ENCODE peak calls at places on chromosomes 13 and 19, in seven cellular contexts. One of them, this sample, is unnamed.
A peak's percentile ranks its signal among the peaks of the same experiment; 100 is the strongest.

GRCh38 chr19:6047741-6048231 is 62.5 kb downstream of the RFX2 start:
- DNase-seq in mucosa of descending colon: no peak
- DNase-seq in PC-3: peak; percentile 80
- DNase-seq in ascending aorta: no peak
- DNase-seq in mammary epithelial cell: no peak
- DNase-seq in CD8-positive, alpha-beta T cell: no peak
- DNase-seq in Peyer's patch: peak; percentile 42
- DNase-seq in this sample: peak; percentile 33

GRCh38 chr13:32048816-32049215 is 17.2 kb downstream of the FRY start:
- DNase-seq in mucosa of descending colon: no peak
- DNase-seq in PC-3: peak; percentile 52
- DNase-seq in ascending aorta: no peak
- DNase-seq in mammary epithelial cell: no peak
- DNase-seq in CD8-positive, alpha-beta T cell: no peak
- DNase-seq in Peyer's patch: no peak
- DNase-seq in this sample: no peak

GRCh38 chr13:26831336-26831908 is 70.8 kb upstream of the GPR12 start:
- DNase-seq in mucosa of descending colon: no peak
- DNase-seq in PC-3: no peak
- DNase-seq in ascending aorta: peak; percentile 41
- DNase-seq in mammary epithelial cell: no peak
- DNase-seq in CD8-positive, alpha-beta T cell: no peak
- DNase-seq in Peyer's patch: no peak
- DNase-seq in this sample: no peak

GRCh38 chr13:78602561-78603239 is 652 bp downstream of the POU4F1 start:
- DNase-seq in mucosa of descending colon: no peak
- DNase-seq in PC-3: no peak
- DNase-seq in ascending aorta: no peak
- DNase-seq in mammary epithelial cell: no peak
- DNase-seq in CD8-positive, alpha-beta T cell: no peak
- DNase-seq in Peyer's patch: no peak
- DNase-seq in this sample: no peak

GRCh38 chr19:8005534-8006256 is at the start of gene ELAVL1:
- DNase-seq in mucosa of descending colon: peak; percentile 91
- DNase-seq in PC-3: peak; percentile 97
- DNase-seq in ascending aorta: peak; percentile 92
- DNase-seq in mammary epithelial cell: peak; percentile 90
- DNase-seq in CD8-positive, alpha-beta T cell: peak; percentile 92
- DNase-seq in Peyer's patch: peak; percentile 95
- DNase-seq in this sample: peak; percentile 96

GRCh38 chr13:110869805-110870706 is 44.8 kb downstream of the ANKRD10 start:
- DNase-seq in mucosa of descending colon: peak; percentile 80
- DNase-seq in PC-3: peak; percentile 98
- DNase-seq in ascending aorta: peak; percentile 100
- DNase-seq in mammary epithelial cell: peak; percentile 100
- DNase-seq in CD8-positive, alpha-beta T cell: no peak
- DNase-seq in Peyer's patch: peak; percentile 78
- DNase-seq in this sample: peak; percentile 99

GRCh38 chr19:42919757-42920079 is 2.0 kb upstream of the PSG6 start:
- DNase-seq in mucosa of descending colon: no peak
- DNase-seq in PC-3: no peak
- DNase-seq in ascending aorta: no peak
- DNase-seq in mammary epithelial cell: no peak
- DNase-seq in CD8-positive, alpha-beta T cell: no peak
- DNase-seq in Peyer's patch: no peak
- DNase-seq in this sample: no peak

GRCh38 chr19:16521715-16522289 is 20.4 kb downstream of the CHERP start:
- DNase-seq in mucosa of descending colon: no peak
- DNase-seq in PC-3: no peak
- DNase-seq in ascending aorta: no peak
- DNase-seq in mammary epithelial cell: no peak
- DNase-seq in CD8-positive, alpha-beta T cell: no peak
- DNase-seq in Peyer's patch: no peak
- DNase-seq in this sample: no peak

GRCh38 chr13:109345433-109345941 is 440.9 kb downstream of the IRS2 start:
- DNase-seq in mucosa of descending colon: no peak
- DNase-seq in PC-3: peak; percentile 37
- DNase-seq in ascending aorta: no peak
- DNase-seq in mammary epithelial cell: peak; percentile 72
- DNase-seq in CD8-positive, alpha-beta T cell: no peak
- DNase-seq in Peyer's patch: no peak
- DNase-seq in this sample: no peak

GRCh38 chr13:106678646-106679045 is 110.7 kb upstream of the ARGLU1 start:
- DNase-seq in mucosa of descending colon: no peak
- DNase-seq in PC-3: no peak
- DNase-seq in ascending aorta: no peak
- DNase-seq in mammary epithelial cell: no peak
- DNase-seq in CD8-positive, alpha-beta T cell: no peak
- DNase-seq in Peyer's patch: no peak
- DNase-seq in this sample: no peak

GRCh38 chr19:45368737-45369340 is 1.5 kb downstream of the ERCC2 start:
- DNase-seq in mucosa of descending colon: peak; percentile 42
- DNase-seq in PC-3: peak; percentile 24
- DNase-seq in ascending aorta: no peak
- DNase-seq in mammary epithelial cell: no peak
- DNase-seq in CD8-positive, alpha-beta T cell: no peak
- DNase-seq in Peyer's patch: no peak
- DNase-seq in this sample: no peak

GRCh38 chr13:80038371-80038770 is 302.6 kb downstream of the SPRY2 start:
- DNase-seq in mucosa of descending colon: no peak
- DNase-seq in PC-3: no peak
- DNase-seq in ascending aorta: no peak
- DNase-seq in mammary epithelial cell: no peak
- DNase-seq in CD8-positive, alpha-beta T cell: no peak
- DNase-seq in Peyer's patch: no peak
- DNase-seq in this sample: no peak

GRCh38 chr19:18599485-18599884 is 7.1 kb downstream of the CRLF1 start:
- DNase-seq in mucosa of descending colon: peak; percentile 49
- DNase-seq in PC-3: no peak
- DNase-seq in ascending aorta: no peak
- DNase-seq in mammary epithelial cell: no peak
- DNase-seq in CD8-positive, alpha-beta T cell: no peak
- DNase-seq in Peyer's patch: no peak
- DNase-seq in this sample: no peak

GRCh38 chr19:18594824-18595373 is 6.3 kb downstream of the REX1BD start:
- DNase-seq in mucosa of descending colon: peak; percentile 50
- DNase-seq in PC-3: no peak
- DNase-seq in ascending aorta: no peak
- DNase-seq in mammary epithelial cell: no peak
- DNase-seq in CD8-positive, alpha-beta T cell: no peak
- DNase-seq in Peyer's patch: no peak
- DNase-seq in this sample: no peak

GRCh38 chr19:18597809-18598660 is 8.6 kb downstream of the CRLF1 start:
- DNase-seq in mucosa of descending colon: peak; percentile 44
- DNase-seq in PC-3: no peak
- DNase-seq in ascending aorta: no peak
- DNase-seq in mammary epithelial cell: no peak
- DNase-seq in CD8-positive, alpha-beta T cell: no peak
- DNase-seq in Peyer's patch: no peak
- DNase-seq in this sample: no peak

GRCh38 chr19:18594096-18594823 is 5.7 kb downstream of the REX1BD start:
- DNase-seq in mucosa of descending colon: peak; percentile 80
- DNase-seq in PC-3: peak; percentile 87
- DNase-seq in ascending aorta: peak; percentile 87
- DNase-seq in mammary epithelial cell: peak; percentile 62
- DNase-seq in CD8-positive, alpha-beta T cell: peak; percentile 85
- DNase-seq in Peyer's patch: peak; percentile 87
- DNase-seq in this sample: peak; percentile 78

GRCh38 chr19:18596752-18597157 is 8.2 kb downstream of the REX1BD start:
- DNase-seq in mucosa of descending colon: peak; percentile 66
- DNase-seq in PC-3: peak; percentile 61
- DNase-seq in ascending aorta: no peak
- DNase-seq in mammary epithelial cell: no peak
- DNase-seq in CD8-positive, alpha-beta T cell: no peak
- DNase-seq in Peyer's patch: peak; percentile 74
- DNase-seq in this sample: peak; percentile 48
- H3K9me3 ChIP-seq in mucosa of descending colon: no peaks in the 10 kb centered on the region
- H3K9me3 ChIP-seq in PC-3: no peaks in the 10 kb centered on the region
- H3K9me3 ChIP-seq in ascending aorta: no peaks in the 10 kb centered on the region
- H3K9me3 ChIP-seq in mammary epithelial cell: no peaks in the 10 kb centered on the region
- H3K9me3 ChIP-seq in CD8-positive, alpha-beta T cell: no peaks in the 10 kb centered on the region
- H3K9me3 ChIP-seq in Peyer's patch: no peaks in the 10 kb centered on the region
- H3K9me3 ChIP-seq in this sample: no peaks in the 10 kb centered on the region

DNA sequence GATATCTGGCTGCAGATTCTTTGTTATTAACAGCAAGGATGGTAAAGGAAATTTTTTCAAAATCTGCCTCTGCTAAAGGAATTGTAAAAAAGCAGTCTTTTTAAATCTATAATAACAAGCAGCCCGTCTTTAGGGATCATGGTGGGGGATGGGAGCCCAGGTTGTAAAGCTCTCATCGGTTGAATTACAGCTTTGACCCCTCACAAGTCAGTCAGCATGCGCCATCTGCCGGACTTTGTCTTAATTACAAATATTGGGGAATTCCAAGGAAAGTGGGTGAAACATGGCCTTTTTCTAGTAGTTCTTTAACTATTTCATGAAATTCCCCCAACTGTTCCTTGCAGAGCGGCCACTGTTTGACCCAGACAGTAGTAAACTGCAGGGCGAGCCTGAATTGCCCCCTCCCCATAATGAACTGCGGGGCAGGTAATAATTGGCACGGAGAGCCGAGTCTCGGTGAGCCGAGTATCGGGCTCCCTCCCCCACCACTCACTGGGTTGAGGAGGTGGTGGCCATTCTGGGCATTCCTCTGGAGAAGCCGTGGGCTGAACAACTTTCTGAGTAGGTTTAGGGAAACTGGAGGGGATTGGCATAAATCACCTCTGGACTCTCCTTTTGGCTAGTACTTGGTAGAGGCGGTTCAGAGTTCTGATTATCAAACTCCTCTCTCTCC is 11.6 kb downstream of the ZNF578 start:
- DNase-seq in mucosa of descending colon: no peak
- DNase-seq in PC-3: no peak
- DNase-seq in ascending aorta: no peak
- DNase-seq in mammary epithelial cell: no peak
- DNase-seq in CD8-positive, alpha-beta T cell: no peak
- DNase-seq in Peyer's patch: no peak
- DNase-seq in this sample: no peak
- H3K9me3 ChIP-seq in mucosa of descending colon: peaks cover 100% of the 10 kb centered on the region
- H3K9me3 ChIP-seq in PC-3: peaks cover 87% of the 10 kb centered on the region
- H3K9me3 ChIP-seq in ascending aorta: peaks cover 63% of the 10 kb centered on the region
- H3K9me3 ChIP-seq in mammary epithelial cell: peaks cover 33% of the 10 kb centered on the region
- H3K9me3 ChIP-seq in CD8-positive, alpha-beta T cell: peaks cover 28% of the 10 kb centered on the region
- H3K9me3 ChIP-seq in Peyer's patch: peaks cover 5% of the 10 kb centered on the region
- H3K9me3 ChIP-seq in this sample: peaks cover 35% of the 10 kb centered on the region

DNA sequence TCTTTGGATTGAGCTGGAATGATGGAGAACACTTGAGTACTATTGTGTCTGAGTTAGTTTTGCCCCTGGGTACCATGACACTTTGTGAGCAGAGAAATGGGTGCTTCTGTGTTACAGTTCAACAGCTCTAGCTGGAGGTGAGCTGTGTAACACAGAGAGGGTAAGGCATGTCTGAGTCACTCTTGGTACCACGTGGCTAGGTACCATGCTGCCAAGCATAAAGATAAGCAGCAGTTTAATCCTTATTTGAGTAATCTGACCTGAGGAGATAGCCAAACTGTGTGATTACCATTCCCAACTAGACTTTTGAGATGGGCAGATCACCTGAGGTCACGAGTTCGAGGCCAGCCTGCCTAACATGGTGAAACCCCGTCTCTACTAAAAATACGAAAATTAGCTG is 122.0 kb downstream of the OLFM4 start:
- DNase-seq in mucosa of descending colon: no peak
- DNase-seq in PC-3: no peak
- DNase-seq in ascending aorta: no peak
- DNase-seq in mammary epithelial cell: no peak
- DNase-seq in CD8-positive, alpha-beta T cell: no peak
- DNase-seq in Peyer's patch: no peak
- DNase-seq in this sample: no peak
- H3K9me3 ChIP-seq in mucosa of descending colon: no peaks in the 10 kb centered on the region
- H3K9me3 ChIP-seq in PC-3: no peaks in the 10 kb centered on the region
- H3K9me3 ChIP-seq in ascending aorta: no peaks in the 10 kb centered on the region
- H3K9me3 ChIP-seq in mammary epithelial cell: no peaks in the 10 kb centered on the region
- H3K9me3 ChIP-seq in CD8-positive, alpha-beta T cell: no peaks in the 10 kb centered on the region
- H3K9me3 ChIP-seq in Peyer's patch: no peaks in the 10 kb centered on the region
- H3K9me3 ChIP-seq in this sample: no peaks in the 10 kb centered on the region

GRCh38 chr19:40511487-40511886 is 44.7 kb downstream of the SPTBN4 start:
- DNase-seq in mucosa of descending colon: no peak
- DNase-seq in PC-3: no peak
- DNase-seq in ascending aorta: no peak
- DNase-seq in mammary epithelial cell: no peak
- DNase-seq in CD8-positive, alpha-beta T cell: no peak
- DNase-seq in Peyer's patch: no peak
- DNase-seq in this sample: no peak

GRCh38 chr19:40508739-40509260 is 42.0 kb downstream of the SPTBN4 start:
- DNase-seq in mucosa of descending colon: no peak
- DNase-seq in PC-3: no peak
- DNase-seq in ascending aorta: no peak
- DNase-seq in mammary epithelial cell: no peak
- DNase-seq in CD8-positive, alpha-beta T cell: no peak
- DNase-seq in Peyer's patch: no peak
- DNase-seq in this sample: no peak

GRCh38 chr19:40510526-40511115 is 43.8 kb downstream of the SPTBN4 start:
- DNase-seq in mucosa of descending colon: no peak
- DNase-seq in PC-3: no peak
- DNase-seq in ascending aorta: no peak
- DNase-seq in mammary epithelial cell: no peak
- DNase-seq in CD8-positive, alpha-beta T cell: no peak
- DNase-seq in Peyer's patch: no peak
- DNase-seq in this sample: peak; percentile 24

GRCh38 chr19:40506099-40506498 is 39.3 kb downstream of the SPTBN4 start:
- DNase-seq in mucosa of descending colon: no peak
- DNase-seq in PC-3: no peak
- DNase-seq in ascending aorta: no peak
- DNase-seq in mammary epithelial cell: no peak
- DNase-seq in CD8-positive, alpha-beta T cell: no peak
- DNase-seq in Peyer's patch: no peak
- DNase-seq in this sample: no peak

GRCh38 chr19:40507892-40508291 is 41.1 kb downstream of the SPTBN4 start:
- DNase-seq in mucosa of descending colon: no peak
- DNase-seq in PC-3: no peak
- DNase-seq in ascending aorta: no peak
- DNase-seq in mammary epithelial cell: no peak
- DNase-seq in CD8-positive, alpha-beta T cell: no peak
- DNase-seq in Peyer's patch: no peak
- DNase-seq in this sample: no peak
- H3K9me3 ChIP-seq in mucosa of descending colon: no peaks in the 10 kb centered on the region
- H3K9me3 ChIP-seq in PC-3: no peaks in the 10 kb centered on the region
- H3K9me3 ChIP-seq in ascending aorta: no peaks in the 10 kb centered on the region
- H3K9me3 ChIP-seq in mammary epithelial cell: no peaks in the 10 kb centered on the region
- H3K9me3 ChIP-seq in CD8-positive, alpha-beta T cell: no peaks in the 10 kb centered on the region
- H3K9me3 ChIP-seq in Peyer's patch: no peaks in the 10 kb centered on the region
- H3K9me3 ChIP-seq in this sample: no peaks in the 10 kb centered on the region

GRCh38 chr19:37699057-37699456 is 20.5 kb downstream of the ZNF607 start:
- DNase-seq in mucosa of descending colon: no peak
- DNase-seq in PC-3: no peak
- DNase-seq in ascending aorta: no peak
- DNase-seq in mammary epithelial cell: no peak
- DNase-seq in CD8-positive, alpha-beta T cell: no peak
- DNase-seq in Peyer's patch: no peak
- DNase-seq in this sample: no peak
- H3K9me3 ChIP-seq in mucosa of descending colon: peaks cover 2% of the 10 kb centered on the region
- H3K9me3 ChIP-seq in PC-3: peaks cover 21% of the 10 kb centered on the region
- H3K9me3 ChIP-seq in ascending aorta: no peaks in the 10 kb centered on the region
- H3K9me3 ChIP-seq in mammary epithelial cell: peaks cover 30% of the 10 kb centered on the region
- H3K9me3 ChIP-seq in CD8-positive, alpha-beta T cell: peaks cover 15% of the 10 kb centered on the region
- H3K9me3 ChIP-seq in Peyer's patch: no peaks in the 10 kb centered on the region
- H3K9me3 ChIP-seq in this sample: peaks cover 16% of the 10 kb centered on the region

GRCh38 chr19:52613299-52613906 is 24.8 kb downstream of the ZNF83 start:
- DNase-seq in mucosa of descending colon: no peak
- DNase-seq in PC-3: no peak
- DNase-seq in ascending aorta: no peak
- DNase-seq in mammary epithelial cell: no peak
- DNase-seq in CD8-positive, alpha-beta T cell: no peak
- DNase-seq in Peyer's patch: no peak
- DNase-seq in this sample: no peak
- H3K9me3 ChIP-seq in mucosa of descending colon: peaks cover 88% of the 10 kb centered on the region
- H3K9me3 ChIP-seq in PC-3: peaks cover 43% of the 10 kb centered on the region
- H3K9me3 ChIP-seq in ascending aorta: no peaks in the 10 kb centered on the region
- H3K9me3 ChIP-seq in mammary epithelial cell: peaks cover 42% of the 10 kb centered on the region
- H3K9me3 ChIP-seq in CD8-positive, alpha-beta T cell: peaks cover 33% of the 10 kb centered on the region
- H3K9me3 ChIP-seq in Peyer's patch: no peaks in the 10 kb centered on the region
- H3K9me3 ChIP-seq in this sample: peaks cover 41% of the 10 kb centered on the region

This sample was measured in MG63.